ENCODE peak calls at places on chromosomes 11 and 22, in five cellular contexts. G is WERI-Rb-1, V is fibroblast of lung, D is HCT116, R is right atrium auricular region. K is an unnamed sample.

GRCh38 chr11:46237248-46238077 is 40.0 kb upstream of the CREB3L1 start:
- DNase-seq in G (peak; percentile 56), V (peak; percentile 91), D (peak; percentile 86), R (peak; percentile 83), K (peak; percentile 90)

GRCh38 chr11:100941033-100941432 is 188.6 kb downstream of the PGR start:
- DNase-seq in G (no peak), V (no peak), D (no peak), R (no peak), K (no peak)

GRCh38 chr11:2800655-2801531 is 84.7 kb downstream of the CDKN1C start:
- DNase-seq in G (no peak), V (no peak), D (no peak), R (no peak), K (peak; percentile 34)

GRCh38 chr11:130636672-130637463 is 188.4 kb downstream of the ADAMTS15 start:
- DNase-seq in G (no peak), V (peak; percentile 97), D (peak; percentile 16), R (no peak), K (no peak)

GRCh38 chr11:20207781-20208621 is 47.7 kb upstream of the DBX1 start:
- DNase-seq in G (no peak), V (no peak), D (no peak), R (no peak), K (no peak)

GRCh38 chr11:109040303-109040702 is 375.4 kb downstream of the DDX10 start:
- DNase-seq in G (peak; percentile 33), V (no peak), D (peak; percentile 19), R (no peak), K (no peak)

GRCh38 chr11:19703211-19703610 is 9.4 kb upstream of the NAV2 start:
- DNase-seq in G (no peak), V (no peak), D (no peak), R (no peak), K (no peak)

GRCh38 chr11:112541140-112541901 is 280.7 kb upstream of the PLET1 start:
- DNase-seq in G (no peak), V (no peak), D (no peak), R (no peak), K (no peak)

GRCh38 chr11:62791501-62792192 is at the start of gene TMEM223:
- DNase-seq in G (peak; percentile 88), V (peak; percentile 75), D (peak; percentile 47), R (peak; percentile 83), K (peak; percentile 96)

GRCh38 chr11:30758012-30758411 is 171.9 kb upstream of the MPPED2 start:
- DNase-seq in G (no peak), V (no peak), D (no peak), R (no peak), K (no peak)

GRCh38 chr11:27421819-27422494 is 50.6 kb downstream of the LGR4 start:
- DNase-seq in G (no peak), V (no peak), D (no peak), R (no peak), K (no peak)

GRCh38 chr22:42062506-42063190 is 8.0 kb downstream of the NAGA start:
- DNase-seq in G (no peak), V (no peak), D (no peak), R (peak; percentile 26), K (no peak)

GRCh38 chr11:8871283-8871775 is 39.7 kb upstream of the AKIP1 start:
- DNase-seq in G (peak; percentile 74), V (peak; percentile 93), D (peak; percentile 16), R (peak; percentile 79), K (peak; percentile 62)

GRCh38 chr11:117876341-117877119 is at the start of gene FXYD6:
- DNase-seq in G (peak; percentile 84), V (peak; percentile 42), D (no peak), R (peak; percentile 66), K (no peak)

GRCh38 chr11:117884994-117885393 is 8.5 kb upstream of the FXYD6 start:
- DNase-seq in G (no peak), V (peak; percentile 41), D (no peak), R (peak; percentile 65), K (no peak)

GRCh38 chr22:37556750-37557149 is 3.5 kb upstream of the CDC42EP1 start:
- DNase-seq in G (no peak), V (peak; percentile 46), D (no peak), R (no peak), K (no peak)

GRCh38 chr22:25348391-25348790 is 129.0 kb downstream of the CRYBB2 start:
- DNase-seq in G (no peak), V (no peak), D (no peak), R (no peak), K (no peak)

GRCh38 chr22:24498826-24499225 is 3.7 kb downstream of the UPB1 start:
- DNase-seq in G (peak; percentile 88), V (no peak), D (no peak), R (no peak), K (no peak)

GRCh38 chr11:121119444-121119843 is 18.4 kb downstream of the TECTA start:
- DNase-seq in G (peak; percentile 19), V (no peak), D (no peak), R (no peak), K (no peak)

GRCh38 chr11:29040489-29040888 is 932.3 kb downstream of the METTL15 start:
- DNase-seq in G (no peak), V (no peak), D (no peak), R (no peak), K (no peak)

GRCh38 chr11:73269353-73270088 is 2.6 kb upstream of the P2RY6 start:
- DNase-seq in G (no peak), V (no peak), D (no peak), R (peak; percentile 38), K (peak; percentile 45)

GRCh38 chr22:36327922-36328551 is 59.7 kb downstream of the MYH9 start:
- DNase-seq in G (no peak), V (peak; percentile 79), D (no peak), R (peak; percentile 82), K (no peak)

GRCh38 chr11:84673753-84674152 is 953.4 kb downstream of the DLG2 start:
- DNase-seq in G (no peak), V (peak; percentile 48), D (no peak), R (no peak), K (no peak)

GRCh38 chr22:42881982-42882656 is 25.0 kb upstream of the ARFGAP3 start:
- DNase-seq in G (peak; percentile 77), V (no peak), D (no peak), R (no peak), K (no peak)

GRCh38 chr11:123473941-123474668 is 44.0 kb downstream of the GRAMD1B start:
- DNase-seq in G (no peak), V (peak; percentile 94), D (no peak), R (no peak), K (no peak)

GRCh38 chr11:115496892-115497291 is 7.3 kb downstream of the CADM1 start:
- DNase-seq in G (no peak), V (peak; percentile 68), D (no peak), R (no peak), K (no peak)

GRCh38 chr11:77072851-77073327 is 6.1 kb downstream of the CAPN5 start:
- DNase-seq in G (no peak), V (no peak), D (no peak), R (no peak), K (no peak)
- H3K27ac ChIP-seq in G (no peak overlapping the region), V (peak overlapping the region; percentile 94), D (peak overlapping the region; percentile 68), R (peak overlapping the region; percentile 80), K (peak overlapping the region; percentile 90)

GRCh38 chr11:48081151-48082010 is 101.0 kb downstream of the PTPRJ start:
- DNase-seq in G (no peak), V (peak; percentile 92), D (no peak), R (peak; percentile 90), K (peak; percentile 92)
- H3K27ac ChIP-seq in G (no peak overlapping the region), V (no peak overlapping the region), D (no peak overlapping the region), R (peak overlapping the region; percentile 85), K (peak overlapping the region; percentile 66)

GRCh38 chr22:29029202-29030000 is 32.2 kb downstream of the C22orf31 start:
- DNase-seq in G (no peak), V (no peak), D (no peak), R (no peak), K (no peak)
- H3K27ac ChIP-seq in G (no peak overlapping the region), V (no peak overlapping the region), D (peak overlapping the region; percentile 97), R (no peak overlapping the region), K (no peak overlapping the region)

DNA sequence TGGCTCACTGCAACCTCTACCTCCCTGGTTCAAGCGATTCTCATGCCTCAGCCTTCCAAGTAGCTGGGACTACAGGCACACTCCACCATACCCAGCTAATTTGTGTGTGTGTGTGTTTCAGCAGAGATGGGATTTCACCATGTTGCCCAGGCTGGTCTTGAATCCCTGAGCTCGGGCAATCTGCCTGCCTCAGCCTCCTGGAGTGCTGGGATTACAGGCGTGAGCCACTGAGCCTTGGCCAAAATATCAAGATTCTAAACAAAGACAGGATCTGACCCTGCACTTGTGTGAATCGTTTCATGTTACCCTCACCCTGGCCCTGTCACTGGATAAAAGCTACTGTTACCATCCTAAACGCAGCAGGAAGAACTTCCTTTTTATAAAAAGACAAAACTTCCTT is 15.6 kb upstream of the THY1 start:
- DNase-seq in G (no peak), V (no peak), D (no peak), R (no peak), K (no peak)
- H3K27ac ChIP-seq in G (no peak overlapping the region), V (no peak overlapping the region), D (no peak overlapping the region), R (no peak overlapping the region), K (no peak overlapping the region)

GRCh38 chr11:707817-708420 is 1.9 kb downstream of the EPS8L2 start:
- DNase-seq in G (no peak), V (peak; percentile 27), D (no peak), R (no peak), K (no peak)
- H3K27ac ChIP-seq in G (peak overlapping the region; percentile 68), V (no peak overlapping the region), D (peak overlapping the region; percentile 99), R (peak overlapping the region; percentile 79), K (no peak overlapping the region)

GRCh38 chr11:996681-997080 is 39.8 kb downstream of the MUC6 start:
- DNase-seq in G (no peak), V (no peak), D (no peak), R (no peak), K (no peak)

GRCh38 chr11:993632-994167 is 42.8 kb downstream of the MUC6 start:
- DNase-seq in G (no peak), V (no peak), D (no peak), R (no peak), K (no peak)

GRCh38 chr11:997907-998306 is 38.6 kb downstream of the MUC6 start:
- DNase-seq in G (no peak), V (no peak), D (no peak), R (no peak), K (no peak)

GRCh38 chr11:995058-995751 is 41.3 kb downstream of the MUC6 start:
- DNase-seq in G (no peak), V (no peak), D (no peak), R (no peak), K (no peak)

DNA sequence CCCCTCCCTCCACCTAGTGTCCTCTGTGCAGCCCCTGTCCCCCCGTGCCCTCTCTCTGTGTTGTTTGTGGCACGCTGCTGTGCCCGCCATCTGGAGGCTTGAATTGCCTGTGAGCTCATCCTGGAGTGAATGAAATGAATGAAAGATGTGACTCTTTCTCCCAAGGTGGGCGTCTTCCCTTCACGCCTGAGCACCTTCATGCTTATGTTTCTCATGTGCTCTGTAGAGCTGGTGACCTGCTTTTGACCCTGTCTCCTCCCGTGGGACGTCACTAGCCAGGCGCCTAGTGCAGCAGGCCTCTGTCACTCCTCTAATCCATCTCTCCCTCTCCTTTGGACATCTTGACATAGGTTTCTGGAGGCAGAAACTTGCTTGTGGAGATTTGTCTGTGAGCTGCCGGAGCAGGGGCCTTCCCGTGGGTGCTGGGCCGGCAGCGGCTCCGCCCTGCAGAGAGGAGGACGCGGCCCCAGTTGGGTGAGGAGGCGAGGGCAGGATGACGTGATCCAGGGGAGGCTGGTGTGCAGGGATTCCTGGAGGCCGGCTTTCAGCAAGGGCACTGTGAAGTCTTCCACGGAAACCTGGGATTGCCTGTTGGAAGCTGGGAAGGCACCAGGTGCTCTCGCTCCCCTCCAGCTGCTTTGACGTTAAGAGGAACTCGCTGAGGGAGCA is 40.6 kb downstream of the MUC6 start:
- DNase-seq in G (peak; percentile 97), V (peak; percentile 86), D (no peak), R (no peak), K (no peak)
- H3K27ac ChIP-seq in G (peak overlapping the region; percentile 90), V (no peak overlapping the region), D (no peak overlapping the region), R (no peak overlapping the region), K (no peak overlapping the region)

K was measured in aorta.